ENCODE peak calls at places on chromosomes 6 and 20, in eight cellular contexts. One of them, this sample, is unnamed.

GRCh38 chr6:144364208-144364718 is 79.1 kb downstream of the UTRN start:
- DNase-seq in NCI-H1694 treated with DMSO at 0.1 percent for 48 hours: no peak
- DNase-seq in activated CD4-positive, alpha-beta T cell treated with anti-CD3 and anti-CD28 coated beads, Interleukin-2, amount 50 U/mL, for 48 hours: no peak
- DNase-seq in T-helper 1 cell: no peak
- DNase-seq in GM19239: no peak
- DNase-seq in ureter: no peak
- DNase-seq in fibroblast of mammary gland: no peak
- DNase-seq in cardiac fibroblast: no peak
- DNase-seq in this sample: no peak

GRCh38 chr6:138012682-138013081 is 94.5 kb downstream of the PERP start:
- DNase-seq in NCI-H1694 treated with DMSO at 0.1 percent for 48 hours: no peak
- DNase-seq in activated CD4-positive, alpha-beta T cell treated with anti-CD3 and anti-CD28 coated beads, Interleukin-2, amount 50 U/mL, for 48 hours: no peak
- DNase-seq in T-helper 1 cell: no peak
- DNase-seq in GM19239: no peak
- DNase-seq in ureter: no peak
- DNase-seq in fibroblast of mammary gland: no peak
- DNase-seq in cardiac fibroblast: no peak
- DNase-seq in this sample: no peak

GRCh38 chr6:126618639-126619331 is 278.9 kb downstream of the CENPW start:
- DNase-seq in NCI-H1694 treated with DMSO at 0.1 percent for 48 hours: no peak
- DNase-seq in activated CD4-positive, alpha-beta T cell treated with anti-CD3 and anti-CD28 coated beads, Interleukin-2, amount 50 U/mL, for 48 hours: no peak
- DNase-seq in T-helper 1 cell: no peak
- DNase-seq in GM19239: no peak
- DNase-seq in ureter: no peak
- DNase-seq in fibroblast of mammary gland: no peak
- DNase-seq in cardiac fibroblast: no peak
- DNase-seq in this sample: no peak

GRCh38 chr20:48921883-48922867 is 664 bp downstream of the ARFGEF2 start:
- DNase-seq in NCI-H1694 treated with DMSO at 0.1 percent for 48 hours: no peak
- DNase-seq in activated CD4-positive, alpha-beta T cell treated with anti-CD3 and anti-CD28 coated beads, Interleukin-2, amount 50 U/mL, for 48 hours: no peak
- DNase-seq in T-helper 1 cell: no peak
- DNase-seq in GM19239: peak
- DNase-seq in ureter: peak
- DNase-seq in fibroblast of mammary gland: peak
- DNase-seq in cardiac fibroblast: peak
- DNase-seq in this sample: no peak

GRCh38 chr6:68008445-68008844 is 626.6 kb upstream of the ADGRB3 start:
- DNase-seq in NCI-H1694 treated with DMSO at 0.1 percent for 48 hours: no peak
- DNase-seq in activated CD4-positive, alpha-beta T cell treated with anti-CD3 and anti-CD28 coated beads, Interleukin-2, amount 50 U/mL, for 48 hours: no peak
- DNase-seq in T-helper 1 cell: no peak
- DNase-seq in GM19239: peak
- DNase-seq in ureter: no peak
- DNase-seq in fibroblast of mammary gland: peak
- DNase-seq in cardiac fibroblast: peak
- DNase-seq in this sample: no peak

GRCh38 chr6:54856137-54856536 is 9.6 kb downstream of the FAM83B start:
- DNase-seq in NCI-H1694 treated with DMSO at 0.1 percent for 48 hours: no peak
- DNase-seq in activated CD4-positive, alpha-beta T cell treated with anti-CD3 and anti-CD28 coated beads, Interleukin-2, amount 50 U/mL, for 48 hours: no peak
- DNase-seq in T-helper 1 cell: no peak
- DNase-seq in GM19239: no peak
- DNase-seq in ureter: peak
- DNase-seq in fibroblast of mammary gland: no peak
- DNase-seq in cardiac fibroblast: no peak
- DNase-seq in this sample: no peak

GRCh38 chr6:53441035-53441493 is 92.3 kb upstream of the ELOVL5 start:
- DNase-seq in NCI-H1694 treated with DMSO at 0.1 percent for 48 hours: no peak
- DNase-seq in activated CD4-positive, alpha-beta T cell treated with anti-CD3 and anti-CD28 coated beads, Interleukin-2, amount 50 U/mL, for 48 hours: no peak
- DNase-seq in T-helper 1 cell: peak
- DNase-seq in GM19239: no peak
- DNase-seq in ureter: no peak
- DNase-seq in fibroblast of mammary gland: peak
- DNase-seq in cardiac fibroblast: no peak
- DNase-seq in this sample: no peak

GRCh38 chr6:149840345-149841075 is 23.6 kb downstream of the LRP11 start:
- DNase-seq in NCI-H1694 treated with DMSO at 0.1 percent for 48 hours: no peak
- DNase-seq in activated CD4-positive, alpha-beta T cell treated with anti-CD3 and anti-CD28 coated beads, Interleukin-2, amount 50 U/mL, for 48 hours: peak
- DNase-seq in T-helper 1 cell: peak
- DNase-seq in GM19239: peak
- DNase-seq in ureter: peak
- DNase-seq in fibroblast of mammary gland: peak
- DNase-seq in cardiac fibroblast: peak
- DNase-seq in this sample: peak

GRCh38 chr6:6885521-6886088 is 222.2 kb upstream of the RREB1 start:
- DNase-seq in NCI-H1694 treated with DMSO at 0.1 percent for 48 hours: no peak
- DNase-seq in activated CD4-positive, alpha-beta T cell treated with anti-CD3 and anti-CD28 coated beads, Interleukin-2, amount 50 U/mL, for 48 hours: no peak
- DNase-seq in T-helper 1 cell: no peak
- DNase-seq in GM19239: no peak
- DNase-seq in ureter: peak
- DNase-seq in fibroblast of mammary gland: peak
- DNase-seq in cardiac fibroblast: no peak
- DNase-seq in this sample: no peak

GRCh38 chr20:57617079-57617795 is 3.0 kb downstream of the ZBP1 start:
- DNase-seq in NCI-H1694 treated with DMSO at 0.1 percent for 48 hours: no peak
- DNase-seq in activated CD4-positive, alpha-beta T cell treated with anti-CD3 and anti-CD28 coated beads, Interleukin-2, amount 50 U/mL, for 48 hours: no peak
- DNase-seq in T-helper 1 cell: no peak
- DNase-seq in GM19239: no peak
- DNase-seq in ureter: peak
- DNase-seq in fibroblast of mammary gland: no peak
- DNase-seq in cardiac fibroblast: no peak
- DNase-seq in this sample: no peak

GRCh38 chr20:62994850-62995249 is 11.9 kb downstream of the BHLHE23 start:
- DNase-seq in NCI-H1694 treated with DMSO at 0.1 percent for 48 hours: no peak
- DNase-seq in activated CD4-positive, alpha-beta T cell treated with anti-CD3 and anti-CD28 coated beads, Interleukin-2, amount 50 U/mL, for 48 hours: no peak
- DNase-seq in T-helper 1 cell: no peak
- DNase-seq in GM19239: no peak
- DNase-seq in ureter: no peak
- DNase-seq in fibroblast of mammary gland: no peak
- DNase-seq in cardiac fibroblast: no peak
- DNase-seq in this sample: no peak

GRCh38 chr20:58508762-58509395 is 6.3 kb downstream of the APCDD1L start:
- DNase-seq in NCI-H1694 treated with DMSO at 0.1 percent for 48 hours: no peak
- DNase-seq in activated CD4-positive, alpha-beta T cell treated with anti-CD3 and anti-CD28 coated beads, Interleukin-2, amount 50 U/mL, for 48 hours: no peak
- DNase-seq in T-helper 1 cell: no peak
- DNase-seq in GM19239: no peak
- DNase-seq in ureter: no peak
- DNase-seq in fibroblast of mammary gland: no peak
- DNase-seq in cardiac fibroblast: no peak
- DNase-seq in this sample: no peak

GRCh38 chr6:40302856-40303449 is 284.2 kb downstream of the LRFN2 start:
- DNase-seq in NCI-H1694 treated with DMSO at 0.1 percent for 48 hours: peak
- DNase-seq in activated CD4-positive, alpha-beta T cell treated with anti-CD3 and anti-CD28 coated beads, Interleukin-2, amount 50 U/mL, for 48 hours: no peak
- DNase-seq in T-helper 1 cell: no peak
- DNase-seq in GM19239: no peak
- DNase-seq in ureter: no peak
- DNase-seq in fibroblast of mammary gland: no peak
- DNase-seq in cardiac fibroblast: no peak
- DNase-seq in this sample: peak

GRCh38 chr6:126182650-126183311 is 157.1 kb upstream of the CENPW start:
- DNase-seq in NCI-H1694 treated with DMSO at 0.1 percent for 48 hours: no peak
- DNase-seq in activated CD4-positive, alpha-beta T cell treated with anti-CD3 and anti-CD28 coated beads, Interleukin-2, amount 50 U/mL, for 48 hours: no peak
- DNase-seq in T-helper 1 cell: no peak
- DNase-seq in GM19239: no peak
- DNase-seq in ureter: no peak
- DNase-seq in fibroblast of mammary gland: peak
- DNase-seq in cardiac fibroblast: peak
- DNase-seq in this sample: no peak

GRCh38 chr6:42140051-42140450 is 2.4 kb downstream of the C6orf132 start:
- DNase-seq in NCI-H1694 treated with DMSO at 0.1 percent for 48 hours: no peak
- DNase-seq in activated CD4-positive, alpha-beta T cell treated with anti-CD3 and anti-CD28 coated beads, Interleukin-2, amount 50 U/mL, for 48 hours: no peak
- DNase-seq in T-helper 1 cell: no peak
- DNase-seq in GM19239: no peak
- DNase-seq in ureter: no peak
- DNase-seq in fibroblast of mammary gland: no peak
- DNase-seq in cardiac fibroblast: peak
- DNase-seq in this sample: no peak

GRCh38 chr6:74491844-74492374 is 713.9 kb downstream of the COL12A1 start:
- DNase-seq in NCI-H1694 treated with DMSO at 0.1 percent for 48 hours: no peak
- DNase-seq in activated CD4-positive, alpha-beta T cell treated with anti-CD3 and anti-CD28 coated beads, Interleukin-2, amount 50 U/mL, for 48 hours: no peak
- DNase-seq in T-helper 1 cell: no peak
- DNase-seq in GM19239: no peak
- DNase-seq in ureter: no peak
- DNase-seq in fibroblast of mammary gland: no peak
- DNase-seq in cardiac fibroblast: no peak
- DNase-seq in this sample: no peak

GRCh38 chr20:57437267-57437666 is 46.1 kb downstream of the RBM38 start:
- DNase-seq in NCI-H1694 treated with DMSO at 0.1 percent for 48 hours: no peak
- DNase-seq in activated CD4-positive, alpha-beta T cell treated with anti-CD3 and anti-CD28 coated beads, Interleukin-2, amount 50 U/mL, for 48 hours: no peak
- DNase-seq in T-helper 1 cell: no peak
- DNase-seq in GM19239: no peak
- DNase-seq in ureter: no peak
- DNase-seq in fibroblast of mammary gland: no peak
- DNase-seq in cardiac fibroblast: no peak
- DNase-seq in this sample: no peak

GRCh38 chr6:11810039-11810541 is 31.5 kb upstream of the ADTRP start:
- DNase-seq in NCI-H1694 treated with DMSO at 0.1 percent for 48 hours: no peak
- DNase-seq in activated CD4-positive, alpha-beta T cell treated with anti-CD3 and anti-CD28 coated beads, Interleukin-2, amount 50 U/mL, for 48 hours: no peak
- DNase-seq in T-helper 1 cell: no peak
- DNase-seq in GM19239: no peak
- DNase-seq in ureter: peak
- DNase-seq in fibroblast of mammary gland: peak
- DNase-seq in cardiac fibroblast: peak
- DNase-seq in this sample: peak

GRCh38 chr6:85459224-85459901 is 9.5 kb downstream of the NT5E start:
- DNase-seq in NCI-H1694 treated with DMSO at 0.1 percent for 48 hours: no peak
- DNase-seq in activated CD4-positive, alpha-beta T cell treated with anti-CD3 and anti-CD28 coated beads, Interleukin-2, amount 50 U/mL, for 48 hours: no peak
- DNase-seq in T-helper 1 cell: no peak
- DNase-seq in GM19239: no peak
- DNase-seq in ureter: no peak
- DNase-seq in fibroblast of mammary gland: peak
- DNase-seq in cardiac fibroblast: peak
- DNase-seq in this sample: no peak

GRCh38 chr6:166977626-166978550 is 21.3 kb upstream of the CEP43 start:
- DNase-seq in NCI-H1694 treated with DMSO at 0.1 percent for 48 hours: no peak
- DNase-seq in activated CD4-positive, alpha-beta T cell treated with anti-CD3 and anti-CD28 coated beads, Interleukin-2, amount 50 U/mL, for 48 hours: no peak
- DNase-seq in T-helper 1 cell: no peak
- DNase-seq in GM19239: no peak
- DNase-seq in ureter: no peak
- DNase-seq in fibroblast of mammary gland: peak
- DNase-seq in cardiac fibroblast: peak
- DNase-seq in this sample: no peak

GRCh38 chr6:156359912-156360311 is 417.3 kb upstream of the ARID1B start:
- DNase-seq in NCI-H1694 treated with DMSO at 0.1 percent for 48 hours: no peak
- DNase-seq in activated CD4-positive, alpha-beta T cell treated with anti-CD3 and anti-CD28 coated beads, Interleukin-2, amount 50 U/mL, for 48 hours: no peak
- DNase-seq in T-helper 1 cell: no peak
- DNase-seq in GM19239: no peak
- DNase-seq in ureter: no peak
- DNase-seq in fibroblast of mammary gland: no peak
- DNase-seq in cardiac fibroblast: no peak
- DNase-seq in this sample: no peak

GRCh38 chr6:170224694-170225660 is 65.9 kb downstream of the DLL1 start:
- DNase-seq in NCI-H1694 treated with DMSO at 0.1 percent for 48 hours: peak
- DNase-seq in activated CD4-positive, alpha-beta T cell treated with anti-CD3 and anti-CD28 coated beads, Interleukin-2, amount 50 U/mL, for 48 hours: no peak
- DNase-seq in T-helper 1 cell: no peak
- DNase-seq in GM19239: no peak
- DNase-seq in ureter: peak
- DNase-seq in fibroblast of mammary gland: no peak
- DNase-seq in cardiac fibroblast: no peak
- DNase-seq in this sample: no peak

GRCh38 chr20:15902493-15902892 is 670.8 kb downstream of the KIF16B start:
- DNase-seq in NCI-H1694 treated with DMSO at 0.1 percent for 48 hours: no peak
- DNase-seq in activated CD4-positive, alpha-beta T cell treated with anti-CD3 and anti-CD28 coated beads, Interleukin-2, amount 50 U/mL, for 48 hours: no peak
- DNase-seq in T-helper 1 cell: no peak
- DNase-seq in GM19239: no peak
- DNase-seq in ureter: no peak
- DNase-seq in fibroblast of mammary gland: no peak
- DNase-seq in cardiac fibroblast: no peak
- DNase-seq in this sample: no peak

GRCh38 chr6:13573669-13574110 is 711 bp upstream of the SIRT5 start:
- DNase-seq in NCI-H1694 treated with DMSO at 0.1 percent for 48 hours: no peak
- DNase-seq in activated CD4-positive, alpha-beta T cell treated with anti-CD3 and anti-CD28 coated beads, Interleukin-2, amount 50 U/mL, for 48 hours: peak
- DNase-seq in T-helper 1 cell: peak
- DNase-seq in GM19239: no peak
- DNase-seq in ureter: peak
- DNase-seq in fibroblast of mammary gland: peak
- DNase-seq in cardiac fibroblast: peak
- DNase-seq in this sample: peak

GRCh38 chr20:2761885-2762284 is 38.5 kb downstream of the CPXM1 start:
- DNase-seq in NCI-H1694 treated with DMSO at 0.1 percent for 48 hours: no peak
- DNase-seq in activated CD4-positive, alpha-beta T cell treated with anti-CD3 and anti-CD28 coated beads, Interleukin-2, amount 50 U/mL, for 48 hours: no peak
- DNase-seq in T-helper 1 cell: no peak
- DNase-seq in GM19239: no peak
- DNase-seq in ureter: no peak
- DNase-seq in fibroblast of mammary gland: no peak
- DNase-seq in cardiac fibroblast: no peak
- DNase-seq in this sample: no peak

GRCh38 chr20:51497542-51498467 is 44.7 kb downstream of the NFATC2 start:
- DNase-seq in NCI-H1694 treated with DMSO at 0.1 percent for 48 hours: no peak
- DNase-seq in activated CD4-positive, alpha-beta T cell treated with anti-CD3 and anti-CD28 coated beads, Interleukin-2, amount 50 U/mL, for 48 hours: peak
- DNase-seq in T-helper 1 cell: peak
- DNase-seq in GM19239: peak
- DNase-seq in ureter: no peak
- DNase-seq in fibroblast of mammary gland: no peak
- DNase-seq in cardiac fibroblast: peak
- DNase-seq in this sample: no peak

GRCh38 chr6:13146429-13146828 is 181.9 kb downstream of the TBC1D7 start:
- DNase-seq in NCI-H1694 treated with DMSO at 0.1 percent for 48 hours: no peak
- DNase-seq in activated CD4-positive, alpha-beta T cell treated with anti-CD3 and anti-CD28 coated beads, Interleukin-2, amount 50 U/mL, for 48 hours: no peak
- DNase-seq in T-helper 1 cell: no peak
- DNase-seq in GM19239: no peak
- DNase-seq in ureter: no peak
- DNase-seq in fibroblast of mammary gland: no peak
- DNase-seq in cardiac fibroblast: no peak
- DNase-seq in this sample: no peak

GRCh38 chr6:15593798-15594197 is 69.0 kb downstream of the DTNBP1 start:
- DNase-seq in NCI-H1694 treated with DMSO at 0.1 percent for 48 hours: no peak
- DNase-seq in activated CD4-positive, alpha-beta T cell treated with anti-CD3 and anti-CD28 coated beads, Interleukin-2, amount 50 U/mL, for 48 hours: no peak
- DNase-seq in T-helper 1 cell: no peak
- DNase-seq in GM19239: no peak
- DNase-seq in ureter: no peak
- DNase-seq in fibroblast of mammary gland: peak
- DNase-seq in cardiac fibroblast: peak
- DNase-seq in this sample: no peak

GRCh38 chr6:24339932-24340331 is 17.9 kb downstream of the DCDC2 start:
- DNase-seq in NCI-H1694 treated with DMSO at 0.1 percent for 48 hours: no peak
- DNase-seq in activated CD4-positive, alpha-beta T cell treated with anti-CD3 and anti-CD28 coated beads, Interleukin-2, amount 50 U/mL, for 48 hours: no peak
- DNase-seq in T-helper 1 cell: no peak
- DNase-seq in GM19239: no peak
- DNase-seq in ureter: no peak
- DNase-seq in fibroblast of mammary gland: no peak
- DNase-seq in cardiac fibroblast: no peak
- DNase-seq in this sample: no peak

This sample was measured in cerebellum.